ENCODE peak calls at places on chromosomes 11 and 22, in ten cellular contexts. One of them, this sample, is unnamed.

GRCh38 chr11:92246637-92247036 is 22.0 kb downstream of the FAT3 start:
- DNase-seq in A549: peak
- DNase-seq in neuronal stem cell: no peak
- DNase-seq in adrenal gland: no peak
- DNase-seq in GM23338: no peak
- DNase-seq in tibial nerve: no peak
- DNase-seq in prostate gland: no peak
- DNase-seq in OCI-LY7: no peak
- DNase-seq in H9: no peak
- DNase-seq in left ventricle myocardium inferior: no peak
- DNase-seq in this sample: no peak

GRCh38 chr11:5992604-5993251 is 5.9 kb upstream of the OR52L1 start:
- DNase-seq in A549: peak
- DNase-seq in neuronal stem cell: peak
- DNase-seq in adrenal gland: no peak
- DNase-seq in GM23338: peak
- DNase-seq in tibial nerve: no peak
- DNase-seq in prostate gland: no peak
- DNase-seq in OCI-LY7: peak
- DNase-seq in H9: no peak
- DNase-seq in left ventricle myocardium inferior: no peak
- DNase-seq in this sample: no peak

GRCh38 chr11:112871909-112872511 is 89.2 kb upstream of the NCAM1 start:
- DNase-seq in A549: no peak
- DNase-seq in neuronal stem cell: no peak
- DNase-seq in adrenal gland: no peak
- DNase-seq in GM23338: no peak
- DNase-seq in tibial nerve: no peak
- DNase-seq in prostate gland: no peak
- DNase-seq in OCI-LY7: no peak
- DNase-seq in H9: no peak
- DNase-seq in left ventricle myocardium inferior: no peak
- DNase-seq in this sample: no peak

GRCh38 chr22:29767289-29768051 is at the start of gene UQCR10:
- DNase-seq in A549: peak
- DNase-seq in neuronal stem cell: peak
- DNase-seq in adrenal gland: peak
- DNase-seq in GM23338: peak
- DNase-seq in tibial nerve: peak
- DNase-seq in prostate gland: peak
- DNase-seq in OCI-LY7: peak
- DNase-seq in H9: peak
- DNase-seq in left ventricle myocardium inferior: peak
- DNase-seq in this sample: peak

GRCh38 chr11:108253176-108253575 is 30.3 kb downstream of the ATM start:
- DNase-seq in A549: no peak
- DNase-seq in neuronal stem cell: no peak
- DNase-seq in adrenal gland: no peak
- DNase-seq in GM23338: no peak
- DNase-seq in tibial nerve: no peak
- DNase-seq in prostate gland: no peak
- DNase-seq in OCI-LY7: no peak
- DNase-seq in H9: no peak
- DNase-seq in left ventricle myocardium inferior: no peak
- DNase-seq in this sample: no peak

GRCh38 chr11:71383461-71383860 is 64.7 kb downstream of the DHCR7 start:
- DNase-seq in A549: no peak
- DNase-seq in neuronal stem cell: no peak
- DNase-seq in adrenal gland: no peak
- DNase-seq in GM23338: no peak
- DNase-seq in tibial nerve: no peak
- DNase-seq in prostate gland: no peak
- DNase-seq in OCI-LY7: peak
- DNase-seq in H9: no peak
- DNase-seq in left ventricle myocardium inferior: no peak
- DNase-seq in this sample: no peak

GRCh38 chr11:67397986-67398660 is 3.5 kb downstream of the PPP1CA start:
- DNase-seq in A549: no peak
- DNase-seq in neuronal stem cell: no peak
- DNase-seq in adrenal gland: no peak
- DNase-seq in GM23338: no peak
- DNase-seq in tibial nerve: no peak
- DNase-seq in prostate gland: no peak
- DNase-seq in OCI-LY7: peak
- DNase-seq in H9: no peak
- DNase-seq in left ventricle myocardium inferior: no peak
- DNase-seq in this sample: no peak

GRCh38 chr11:78938036-78938435 is 363.4 kb upstream of the NARS2 start:
- DNase-seq in A549: no peak
- DNase-seq in neuronal stem cell: no peak
- DNase-seq in adrenal gland: no peak
- DNase-seq in GM23338: no peak
- DNase-seq in tibial nerve: no peak
- DNase-seq in prostate gland: no peak
- DNase-seq in OCI-LY7: no peak
- DNase-seq in H9: no peak
- DNase-seq in left ventricle myocardium inferior: no peak
- DNase-seq in this sample: no peak

DNA sequence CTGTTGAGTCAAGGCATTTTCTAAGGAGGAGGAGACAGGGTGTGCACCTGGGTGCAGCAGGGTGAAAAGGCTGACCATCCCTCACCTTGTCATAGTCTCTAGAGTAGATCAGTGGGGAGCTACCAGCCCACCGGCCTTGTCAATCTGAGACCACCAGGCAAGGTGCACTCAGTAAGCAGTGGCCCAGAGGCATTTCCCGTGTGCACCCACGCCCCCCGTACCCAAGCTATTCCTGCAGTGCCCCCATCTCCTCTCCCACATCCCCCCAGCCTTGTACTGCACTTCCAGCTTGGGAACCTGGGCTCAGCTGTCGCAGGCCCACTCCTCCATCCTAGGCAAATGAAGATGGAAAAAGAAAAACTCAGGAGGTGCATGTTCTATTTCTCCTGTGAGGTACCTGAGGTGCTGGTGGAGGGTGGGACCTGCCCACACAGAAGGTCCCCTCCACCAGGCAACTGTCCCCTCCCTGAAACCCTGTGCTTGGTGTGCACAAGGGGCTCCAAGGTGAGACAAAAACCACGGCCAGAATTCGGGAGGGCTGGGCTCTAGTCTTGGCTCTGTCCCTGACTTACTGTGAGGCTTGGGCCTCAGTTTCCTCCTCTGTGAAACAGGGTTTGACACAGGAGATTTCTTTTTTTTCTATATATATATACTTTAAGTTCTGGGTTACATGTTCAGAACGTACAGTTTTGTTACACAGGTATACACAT is 8.4 kb downstream of the P2RY2 start:
- DNase-seq in A549: no peak
- DNase-seq in neuronal stem cell: no peak
- DNase-seq in adrenal gland: no peak
- DNase-seq in GM23338: no peak
- DNase-seq in tibial nerve: no peak
- DNase-seq in prostate gland: no peak
- DNase-seq in OCI-LY7: no peak
- DNase-seq in H9: no peak
- DNase-seq in left ventricle myocardium inferior: no peak
- DNase-seq in this sample: no peak
- H3K27ac ChIP-seq in A549: no peak
- H3K27ac ChIP-seq in neuronal stem cell: no peak
- H3K27ac ChIP-seq in adrenal gland: no peak
- H3K27ac ChIP-seq in GM23338: no peak
- H3K27ac ChIP-seq in tibial nerve: no peak
- H3K27ac ChIP-seq in prostate gland: no peak
- H3K27ac ChIP-seq in OCI-LY7: no peak
- H3K27ac ChIP-seq in H9: no peak
- H3K27ac ChIP-seq in left ventricle myocardium inferior: no peak
- H3K27ac ChIP-seq in this sample: no peak

GRCh38 chr22:19482297-19482696 is 2.6 kb downstream of the CDC45 start:
- DNase-seq in A549: no peak
- DNase-seq in neuronal stem cell: no peak
- DNase-seq in adrenal gland: peak
- DNase-seq in GM23338: no peak
- DNase-seq in tibial nerve: no peak
- DNase-seq in prostate gland: no peak
- DNase-seq in OCI-LY7: no peak
- DNase-seq in H9: no peak
- DNase-seq in left ventricle myocardium inferior: no peak
- DNase-seq in this sample: no peak

GRCh38 chr22:19480789-19481188 is 1.1 kb downstream of the CDC45 start:
- DNase-seq in A549: no peak
- DNase-seq in neuronal stem cell: no peak
- DNase-seq in adrenal gland: peak
- DNase-seq in GM23338: no peak
- DNase-seq in tibial nerve: no peak
- DNase-seq in prostate gland: no peak
- DNase-seq in OCI-LY7: peak
- DNase-seq in H9: no peak
- DNase-seq in left ventricle myocardium inferior: no peak
- DNase-seq in this sample: no peak

GRCh38 chr22:19478466-19479357 is at the start of gene UFD1:
- DNase-seq in A549: peak
- DNase-seq in neuronal stem cell: peak
- DNase-seq in adrenal gland: peak
- DNase-seq in GM23338: peak
- DNase-seq in tibial nerve: peak
- DNase-seq in prostate gland: peak
- DNase-seq in OCI-LY7: peak
- DNase-seq in H9: peak
- DNase-seq in left ventricle myocardium inferior: peak
- DNase-seq in this sample: peak

GRCh38 chr22:19479358-19480172 is at the start of gene CDC45:
- DNase-seq in A549: peak
- DNase-seq in neuronal stem cell: peak
- DNase-seq in adrenal gland: peak
- DNase-seq in GM23338: peak
- DNase-seq in tibial nerve: peak
- DNase-seq in prostate gland: peak
- DNase-seq in OCI-LY7: peak
- DNase-seq in H9: peak
- DNase-seq in left ventricle myocardium inferior: peak
- DNase-seq in this sample: peak

DNA sequence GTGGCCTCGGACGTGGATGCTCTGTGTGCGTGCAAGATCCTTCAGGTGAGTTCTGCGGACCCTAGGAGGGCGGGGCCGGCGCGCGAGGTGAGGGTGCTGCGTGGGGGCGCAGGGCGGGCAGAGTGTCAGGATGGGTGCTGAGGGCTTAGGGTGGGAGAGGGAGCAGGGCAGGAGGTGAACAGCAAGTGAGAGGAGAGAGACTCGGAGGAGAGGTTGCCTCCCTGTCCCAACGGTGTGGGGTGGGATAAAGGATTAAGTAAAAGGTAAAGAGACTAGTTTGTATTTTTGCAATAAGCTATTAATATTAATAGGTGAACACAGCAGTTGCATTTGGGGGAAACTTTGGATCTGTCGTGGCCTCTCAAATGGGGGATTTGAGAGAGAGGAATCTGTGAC is 451 bp downstream of the CDC45 start:
- DNase-seq in A549: no peak
- DNase-seq in neuronal stem cell: no peak
- DNase-seq in adrenal gland: no peak
- DNase-seq in GM23338: no peak
- DNase-seq in tibial nerve: no peak
- DNase-seq in prostate gland: no peak
- DNase-seq in OCI-LY7: peak
- DNase-seq in H9: no peak
- DNase-seq in left ventricle myocardium inferior: no peak
- DNase-seq in this sample: no peak
- H3K27ac ChIP-seq in A549: peak
- H3K27ac ChIP-seq in neuronal stem cell: no peak
- H3K27ac ChIP-seq in adrenal gland: no peak
- H3K27ac ChIP-seq in GM23338: no peak
- H3K27ac ChIP-seq in tibial nerve: no peak
- H3K27ac ChIP-seq in prostate gland: no peak
- H3K27ac ChIP-seq in OCI-LY7: peak
- H3K27ac ChIP-seq in H9: no peak
- H3K27ac ChIP-seq in left ventricle myocardium inferior: no peak
- H3K27ac ChIP-seq in this sample: no peak

DNA sequence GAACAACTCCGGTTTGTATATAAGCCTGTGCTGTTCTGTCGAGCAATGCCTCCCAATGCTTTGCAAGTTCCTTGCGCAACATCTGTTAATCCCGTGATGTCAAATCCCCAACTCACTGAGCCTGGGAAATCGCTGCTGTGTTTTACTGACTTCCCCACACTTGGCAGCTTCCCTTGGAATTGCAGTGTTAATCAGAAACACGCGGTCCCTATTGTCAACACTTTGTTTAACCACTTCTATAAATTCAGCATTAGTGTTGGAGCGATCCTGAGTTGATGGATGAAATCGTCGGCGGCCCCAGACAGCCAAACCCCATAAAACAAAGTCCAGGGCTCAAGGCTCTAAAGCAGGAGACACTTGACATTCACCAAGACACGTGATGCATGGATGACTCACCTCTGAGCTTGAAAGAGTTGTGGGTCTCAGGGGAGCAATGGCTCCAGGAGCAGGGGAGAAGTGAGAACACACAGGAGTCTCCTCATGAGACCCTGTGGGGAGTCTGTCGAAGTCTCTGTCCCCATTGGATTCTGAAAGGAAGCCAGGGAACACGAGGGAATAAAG is 555.3 kb downstream of the MIAT start:
- DNase-seq in A549: peak
- DNase-seq in neuronal stem cell: no peak
- DNase-seq in adrenal gland: peak
- DNase-seq in GM23338: no peak
- DNase-seq in tibial nerve: peak
- DNase-seq in prostate gland: peak
- DNase-seq in OCI-LY7: no peak
- DNase-seq in H9: no peak
- DNase-seq in left ventricle myocardium inferior: peak
- DNase-seq in this sample: peak
- H3K27ac ChIP-seq in A549: peak
- H3K27ac ChIP-seq in neuronal stem cell: no peak
- H3K27ac ChIP-seq in adrenal gland: peak
- H3K27ac ChIP-seq in GM23338: no peak
- H3K27ac ChIP-seq in tibial nerve: peak
- H3K27ac ChIP-seq in prostate gland: no peak
- H3K27ac ChIP-seq in OCI-LY7: no peak
- H3K27ac ChIP-seq in H9: no peak
- H3K27ac ChIP-seq in left ventricle myocardium inferior: peak
- H3K27ac ChIP-seq in this sample: peak

DNA sequence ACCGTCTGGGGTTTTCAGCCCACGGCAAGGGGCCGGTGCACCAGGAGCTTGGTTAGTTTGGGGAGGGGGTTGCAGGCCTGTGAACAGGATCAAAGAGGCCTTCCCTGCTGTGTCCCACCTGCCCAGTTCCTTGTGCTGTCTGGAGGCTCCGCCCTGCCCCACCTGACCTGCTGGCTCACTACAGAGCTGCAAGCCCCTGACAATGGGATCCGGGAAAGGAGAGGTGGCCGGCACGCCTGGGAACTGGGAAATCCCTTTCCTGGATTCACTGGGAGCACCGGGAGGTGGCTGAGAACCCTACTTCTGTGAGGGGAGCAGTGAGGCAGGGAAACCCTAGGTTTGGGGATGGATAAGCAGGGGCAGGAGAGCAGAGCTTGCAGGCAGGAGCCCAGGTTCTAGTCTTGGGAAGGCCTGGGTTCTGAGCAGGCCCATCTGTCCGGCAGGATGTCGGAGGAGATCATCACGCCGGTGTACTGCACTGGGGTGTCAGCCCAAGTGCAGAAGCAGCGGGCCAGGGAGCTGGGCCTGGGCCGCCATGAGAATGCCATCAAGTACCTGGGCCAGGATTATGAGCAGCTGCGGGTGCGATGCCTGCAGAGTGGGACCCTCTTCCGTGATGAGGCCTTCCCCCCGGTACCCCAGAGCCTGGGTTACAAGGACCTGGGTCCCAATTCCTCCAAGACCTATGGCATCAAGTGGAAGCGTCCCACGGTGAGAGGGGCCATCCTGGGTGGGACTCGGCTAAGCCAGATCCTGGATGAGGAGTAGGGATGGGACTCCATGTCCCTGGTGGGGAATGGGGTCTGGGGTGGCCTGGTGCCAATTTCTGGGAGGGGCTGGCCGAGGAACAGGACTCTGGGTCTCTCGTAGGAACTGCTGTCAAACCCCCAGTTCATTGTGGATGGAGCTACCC is 786 bp downstream of the CAPN1 start:
- DNase-seq in A549: peak
- DNase-seq in neuronal stem cell: no peak
- DNase-seq in adrenal gland: peak
- DNase-seq in GM23338: peak
- DNase-seq in tibial nerve: peak
- DNase-seq in prostate gland: peak
- DNase-seq in OCI-LY7: peak
- DNase-seq in H9: peak
- DNase-seq in left ventricle myocardium inferior: peak
- DNase-seq in this sample: no peak
- H3K27ac ChIP-seq in A549: peak
- H3K27ac ChIP-seq in neuronal stem cell: no peak
- H3K27ac ChIP-seq in adrenal gland: peak
- H3K27ac ChIP-seq in GM23338: peak
- H3K27ac ChIP-seq in tibial nerve: peak
- H3K27ac ChIP-seq in prostate gland: peak
- H3K27ac ChIP-seq in OCI-LY7: peak
- H3K27ac ChIP-seq in H9: no peak
- H3K27ac ChIP-seq in left ventricle myocardium inferior: peak
- H3K27ac ChIP-seq in this sample: peak